ENCODE peak calls at places on chromosomes 4 and X, in eight cellular contexts. Y, K, N, X, G, Q, V and O are unnamed samples.

GRCh38 chrX:30230395-30230794 is at the start of gene MAGEB3:
- DNase-seq in V (no peak), K (no peak), N (no peak), G (no peak), Y (no peak), X (no peak), Q (no peak), O (no peak)

GRCh38 chr4:47525154-47525819 is 40.2 kb downstream of the ATP10D start:
- DNase-seq in N (no peak), X (no peak), K (no peak), Q (no peak), V (no peak), Y (peak), G (peak), O (no peak)

GRCh38 chr4:130468340-130468739 is 1372.4 kb downstream of the C4orf33 start:
- DNase-seq in K (no peak), Y (no peak), G (no peak), N (no peak), Q (no peak), V (no peak), X (no peak), O (no peak)

GRCh38 chr4:169621754-169622481 is 1.5 kb downstream of the CLCN3 start:
- DNase-seq in X (no peak), Q (peak), N (no peak), Y (peak), K (no peak), V (no peak), G (peak), O (no peak)

GRCh38 chrX:34656842-34657780 is at the start of gene TMEM47:
- DNase-seq in Y (peak), N (peak), X (peak), K (no peak), V (no peak), Q (peak), G (peak), O (no peak)

GRCh38 chrX:153922932-153923857 is 2.9 kb downstream of the ARHGAP4 start:
- DNase-seq in Q (peak), X (peak), V (no peak), Y (no peak), N (no peak), K (no peak), G (peak), O (no peak)

GRCh38 chr4:140472156-140472555 is 25.9 kb downstream of the MGAT4D start:
- DNase-seq in Y (no peak), K (no peak), G (no peak), Q (no peak), N (no peak), V (no peak), X (no peak), O (no peak)

GRCh38 chr4:150994721-150995120 is 20.4 kb downstream of the LRBA start:
- DNase-seq in Q (no peak), G (no peak), V (no peak), Y (no peak), X (no peak), N (no peak), K (no peak), O (no peak)

GRCh38 chr4:47972721-47973120 is 43.8 kb downstream of the CNGA1 start:
- DNase-seq in Y (no peak), X (no peak), V (no peak), G (no peak), Q (no peak), N (no peak), K (no peak), O (no peak)

GRCh38 chr4:10456270-10457254 is 664 bp downstream of the ZNF518B start:
- DNase-seq in V (peak), N (no peak), X (peak), G (peak), Q (peak), K (peak), Y (no peak), O (no peak)

GRCh38 chr4:65550500-65550899 is 119.8 kb downstream of the EPHA5 start:
- DNase-seq in Q (no peak), N (no peak), X (no peak), V (no peak), G (no peak), Y (no peak), K (no peak), O (no peak)

GRCh38 chrX:38941675-38942074 is 140.4 kb downstream of the MID1IP1 start:
- DNase-seq in G (peak), Y (no peak), V (no peak), K (no peak), N (no peak), Q (no peak), X (no peak), O (no peak)

GRCh38 chr4:7034262-7035081 is 8.7 kb upstream of the TADA2B start:
- DNase-seq in V (no peak), G (peak), Q (no peak), X (peak), N (peak), Y (peak), K (no peak), O (no peak)